ENCODE peak calls at places on chromosomes 3 and 15, in four cellular contexts. D is HCT116, W is K562, Z is H9. C is an unnamed sample.
A peak's percentile ranks its signal among the peaks of the same experiment; 100 is the strongest.

GRCh38 chr3:69323941-69324340 is 61.9 kb downstream of the FRMD4B start:
- DNase-seq in Z (no peak), W (no peak), D (no peak), C (no peak)

GRCh38 chr3:77464106-77464688 is 424.3 kb downstream of the ROBO2 start:
- DNase-seq in D (no peak), Z (no peak), W (no peak), C (peak; percentile 11)

GRCh38 chr3:43978708-43979107 is 263.0 kb upstream of the TOPAZ1 start:
- DNase-seq in D (no peak), Z (no peak), W (no peak), C (no peak)

GRCh38 chr15:38254065-38254883 is 1.6 kb downstream of the SPRED1 start:
- DNase-seq in Z (no peak), D (peak; percentile 51), W (peak; percentile 91), C (peak; percentile 77)

GRCh38 chr3:46913644-46914043 is 36.1 kb downstream of the PTH1R start:
- DNase-seq in W (peak; percentile 20), D (no peak), Z (no peak), C (peak; percentile 42)

GRCh38 chr3:136070953-136071949 is 105.7 kb downstream of the PPP2R3A start:
- DNase-seq in W (peak; percentile 2), Z (no peak), D (no peak), C (peak; percentile 68)

GRCh38 chr3:37628711-37629301 is 232.9 kb upstream of the CTDSPL start:
- DNase-seq in Z (no peak), D (no peak), W (no peak), C (no peak)

GRCh38 chr3:149572796-149573414 is 84.9 kb downstream of the WWTR1 start:
- DNase-seq in W (no peak), Z (no peak), D (no peak), C (peak; percentile 94)

GRCh38 chr3:128050597-128050996 is 1.6 kb upstream of the SEC61A1 start:
- DNase-seq in D (no peak), Z (no peak), W (no peak), C (peak; percentile 67)

GRCh38 chr15:64096486-64097431 is 977 bp downstream of the SNX1 start:
- DNase-seq in W (peak; percentile 52), Z (no peak), D (no peak), C (peak; percentile 71)

GRCh38 chr3:43166406-43166805 is 60.5 kb upstream of the POMGNT2 start:
- DNase-seq in W (no peak), D (no peak), Z (no peak), C (no peak)

GRCh38 chr15:99454107-99454809 is 111.5 kb upstream of the MEF2A start:
- DNase-seq in Z (no peak), D (no peak), W (no peak), C (no peak)

GRCh38 chr3:148820885-148821284 is 6.7 kb upstream of the CPB1 start:
- DNase-seq in Z (peak; percentile 31), W (no peak), D (no peak), C (no peak)

GRCh38 chr3:196517919-196518318 is 2.8 kb upstream of the SMCO1 start:
- DNase-seq in Z (peak; percentile 53), W (peak; percentile 77), D (no peak), C (no peak)

GRCh38 chr15:33021806-33022389 is 172.6 kb downstream of the FMN1 start:
- DNase-seq in Z (no peak), D (peak; percentile 47), W (peak; percentile 39), C (peak; percentile 79)

GRCh38 chr15:51497806-51498205 is 124.8 kb downstream of the DMXL2 start:
- DNase-seq in D (no peak), Z (no peak), W (no peak), C (no peak)

GRCh38 chr15:31361764-31362120 is 35.1 kb downstream of the KLF13 start:
- DNase-seq in Z (no peak), D (no peak), W (no peak), C (no peak)

GRCh38 chr3:51354766-51355615 is 30.1 kb upstream of the MANF start:
- DNase-seq in Z (no peak), W (no peak), D (no peak), C (no peak)

GRCh38 chr3:87236093-87236492 is 9.0 kb downstream of the CHMP2B start:
- DNase-seq in D (no peak), Z (no peak), W (no peak), C (no peak)

GRCh38 chr15:79394231-79394630 is 37.9 kb upstream of the MINAR1 start:
- DNase-seq in D (no peak), Z (no peak), W (no peak), C (peak; percentile 83)

GRCh38 chr15:74808840-74809229 is 3.8 kb upstream of the LMAN1L start:
- DNase-seq in D (no peak), W (no peak), Z (peak; percentile 61), C (no peak)

GRCh38 chr3:149658444-149659172 is 783 bp upstream of the WWTR1 start:
- DNase-seq in W (no peak), Z (peak; percentile 77), D (peak; percentile 52), C (peak; percentile 95)

GRCh38 chr3:188947401-188947982 is 224.3 kb upstream of the TPRG1 start:
- DNase-seq in W (peak; percentile 11), D (peak; percentile 73), Z (peak; percentile 94), C (peak; percentile 89)

GRCh38 chr15:101615986-101616848 is 36.0 kb downstream of the TM2D3 start:
- DNase-seq in D (peak; percentile 56), Z (peak; percentile 85), W (peak; percentile 84), C (peak; percentile 93)

GRCh38 chr3:32375596-32375930 is 16.1 kb upstream of the CMTM7 start:
- DNase-seq in W (no peak), Z (no peak), D (no peak), C (no peak)

GRCh38 chr3:48180021-48180420 is 8.2 kb downstream of the CDC25A start:
- DNase-seq in D (no peak), W (no peak), Z (no peak), C (no peak)
- H3K79me2 ChIP-seq in D (peaks cover 92% of the 10 kb centered on the region), W (peaks cover 50% of the 10 kb centered on the region), Z (peaks cover 9% of the 10 kb centered on the region), C (no peaks in the 10 kb centered on the region)

GRCh38 chr3:50242778-50243551 is 7.0 kb downstream of the GNAI2 start:
- DNase-seq in D (no peak), Z (no peak), W (peak; percentile 50), C (peak; percentile 71)

GRCh38 chr3:50242371-50242770 is 6.4 kb downstream of the GNAI2 start:
- DNase-seq in W (no peak), D (no peak), Z (no peak), C (no peak)

GRCh38 chr3:50245251-50245745 is 9.3 kb downstream of the GNAI2 start:
- DNase-seq in W (no peak), Z (no peak), D (no peak), C (no peak)

GRCh38 chr3:50241163-50241562 is 5.2 kb downstream of the GNAI2 start:
- DNase-seq in Z (peak; percentile 96), D (no peak), W (no peak), C (peak; percentile 17)

GRCh38 chr3:50243552-50243895 is 7.5 kb downstream of the GNAI2 start:
- DNase-seq in D (no peak), W (no peak), Z (no peak), C (no peak)
- H3K79me2 ChIP-seq in D (peaks cover 95% of the 10 kb centered on the region), W (peaks cover 35% of the 10 kb centered on the region), Z (peaks cover 26% of the 10 kb centered on the region), C (peaks cover 92% of the 10 kb centered on the region)

GRCh38 chr3:11613319-11613718 is 30.4 kb downstream of the VGLL4 start:
- DNase-seq in W (no peak), D (no peak), Z (no peak), C (peak; percentile 52)

GRCh38 chr3:11612515-11613184 is 31.1 kb downstream of the VGLL4 start:
- DNase-seq in D (no peak), Z (no peak), W (no peak), C (peak; percentile 34)

GRCh38 chr3:11616551-11616950 is 27.2 kb downstream of the VGLL4 start:
- DNase-seq in D (no peak), W (no peak), Z (no peak), C (no peak)

GRCh38 chr3:11611271-11611893 is 32.3 kb downstream of the VGLL4 start:
- DNase-seq in W (no peak), D (no peak), Z (no peak), C (no peak)

DNA sequence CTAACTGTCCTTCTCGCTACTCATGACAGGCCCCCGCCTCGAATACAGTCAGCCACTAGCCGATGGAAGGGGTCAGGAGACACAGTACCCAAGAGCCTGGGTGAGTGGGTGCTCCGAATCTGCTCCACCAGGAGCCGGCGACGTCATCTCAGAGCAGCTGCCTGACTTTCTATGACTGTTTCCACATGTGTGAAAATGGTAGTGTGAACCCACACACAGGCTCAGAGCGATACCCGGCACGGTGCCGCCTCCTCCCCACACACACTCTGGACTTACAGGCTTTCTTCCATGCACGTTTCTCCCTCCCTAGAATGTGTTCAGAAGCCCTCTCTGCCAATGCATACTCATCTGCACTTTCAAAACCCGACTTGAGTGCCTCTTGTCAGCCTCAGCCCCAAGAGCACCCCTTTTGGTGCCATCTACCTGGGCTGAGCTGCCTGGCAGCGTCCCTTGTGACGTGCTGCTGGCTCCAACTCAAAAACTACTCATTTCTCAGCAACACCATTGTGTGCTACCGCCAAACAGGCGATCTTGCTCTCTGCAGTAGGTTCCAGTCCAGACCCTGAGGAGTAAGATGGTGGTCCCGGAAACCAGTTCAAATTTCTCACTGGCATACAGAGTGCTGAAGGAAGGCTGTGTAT is 29.7 kb downstream of the VGLL4 start:
- DNase-seq in W (no peak), Z (no peak), D (no peak), C (peak; percentile 58)
- H3K79me2 ChIP-seq in W (peaks cover 5% of the 10 kb centered on the region), Z (peaks cover 15% of the 10 kb centered on the region), D (peaks cover 11% of the 10 kb centered on the region), C (peaks cover 100% of the 10 kb centered on the region)

GRCh38 chr3:66012711-66013110 is 26.0 kb downstream of the MAGI1 start:
- DNase-seq in Z (no peak), W (no peak), D (no peak), C (no peak)

GRCh38 chr3:66014056-66014455 is 24.7 kb downstream of the MAGI1 start:
- DNase-seq in W (no peak), D (no peak), Z (no peak), C (no peak)

GRCh38 chr3:66014641-66015040 is 24.1 kb downstream of the MAGI1 start:
- DNase-seq in W (no peak), Z (no peak), D (no peak), C (no peak)

GRCh38 chr3:66011098-66011655 is 27.5 kb downstream of the MAGI1 start:
- DNase-seq in Z (no peak), D (no peak), W (no peak), C (no peak)

DNA sequence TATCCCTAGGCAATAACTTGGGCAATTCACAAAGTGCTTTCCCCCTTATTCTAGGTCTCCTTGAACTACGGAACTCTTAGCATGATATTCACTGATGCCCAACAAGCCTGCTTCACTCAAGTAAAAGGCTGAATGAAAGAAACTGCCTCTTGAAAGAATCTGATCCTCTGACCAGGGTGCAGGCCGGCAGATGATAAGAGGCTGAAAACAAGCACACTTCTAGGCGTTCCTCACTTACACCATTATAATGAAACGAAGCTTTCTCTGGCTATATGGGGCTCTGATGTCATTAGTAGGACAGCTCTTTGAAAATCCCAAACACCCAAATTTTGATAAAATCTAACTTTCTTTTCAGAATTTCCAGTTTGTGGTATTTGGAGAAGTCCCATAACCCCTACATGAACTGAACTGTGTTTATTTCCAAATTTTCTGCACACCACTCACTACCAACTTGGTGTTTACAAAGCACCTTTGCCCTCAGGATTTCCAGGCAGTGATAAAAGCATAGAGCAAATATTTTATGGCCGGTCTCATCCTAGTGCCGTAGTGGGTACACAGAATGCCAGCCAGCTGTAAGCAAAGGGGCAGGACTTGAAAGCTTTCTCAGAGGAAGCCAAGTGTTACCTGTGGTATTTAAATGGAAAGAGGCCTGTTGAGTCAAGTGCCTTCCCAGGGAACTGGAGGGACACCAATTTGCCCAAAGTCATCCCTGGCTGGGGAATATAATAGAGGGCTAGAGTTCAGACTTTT is 28.2 kb downstream of the MAGI1 start:
- DNase-seq in W (no peak), D (peak; percentile 22), Z (no peak), C (no peak)
- H3K79me2 ChIP-seq in W (no peaks in the 10 kb centered on the region), D (peaks cover 25% of the 10 kb centered on the region), Z (peaks cover 13% of the 10 kb centered on the region), C (peaks cover 100% of the 10 kb centered on the region)

GRCh38 chr3:45131201-45131600 is 15.0 kb downstream of the CDCP1 start:
- DNase-seq in Z (no peak), D (no peak), W (no peak), C (no peak)
- H3K79me2 ChIP-seq in Z (no peaks in the 10 kb centered on the region), D (peaks cover 96% of the 10 kb centered on the region), W (peaks cover 34% of the 10 kb centered on the region), C (peaks cover 4% of the 10 kb centered on the region)